ENCODE peak calls at places on chromosome 17, in six cellular contexts. N is A673, I is psoas muscle, B is fibroblast of villous mesenchyme, F is fibroblast of pulmonary artery, M is heart right ventricle. Q is an unnamed sample.

GRCh38 chr17:82231562-82232321 is 2.9 kb downstream of the SLC16A3 start:
- DNase-seq in F (peak), N (no peak), B (peak), I (peak), M (peak), Q (peak)

GRCh38 chr17:7838291-7839075 is 4.5 kb downstream of the KDM6B start:
- DNase-seq in B (peak), N (peak), M (no peak), I (peak), F (peak), Q (peak)

GRCh38 chr17:5555254-5555653 is 29.1 kb downstream of the NLRP1 start:
- DNase-seq in N (no peak), F (peak), B (no peak), M (no peak), I (no peak), Q (no peak)

GRCh38 chr17:74408830-74409229 is 23.1 kb upstream of the GPRC5C start:
- DNase-seq in I (no peak), F (no peak), N (no peak), B (no peak), M (no peak), Q (no peak)

GRCh38 chr17:27430882-27431491 is 25.3 kb upstream of the KSR1 start:
- DNase-seq in N (peak), F (peak), M (peak), I (no peak), B (peak), Q (peak)

GRCh38 chr17:46818319-46818928 is at the start of gene WNT3:
- DNase-seq in M (no peak), F (no peak), I (no peak), B (no peak), N (peak), Q (no peak)

GRCh38 chr17:5539286-5539685 is 45.0 kb downstream of the NLRP1 start:
- DNase-seq in F (no peak), N (no peak), B (no peak), I (no peak), M (no peak), Q (no peak)

GRCh38 chr17:66524848-66525247 is 222.4 kb downstream of the PRKCA start:
- DNase-seq in B (no peak), M (no peak), I (no peak), N (no peak), F (no peak), Q (no peak)

GRCh38 chr17:40615295-40615988 is 32.2 kb downstream of the SMARCE1 start:
- DNase-seq in N (no peak), I (peak), F (peak), B (peak), M (peak), Q (peak)

GRCh38 chr17:40511136-40511535 is 9.7 kb upstream of the TNS4 start:
- DNase-seq in B (peak), N (no peak), M (no peak), I (no peak), F (no peak), Q (peak)

GRCh38 chr17:15263206-15263579 is 1.9 kb downstream of the PMP22 start:
- DNase-seq in I (peak), B (peak), M (peak), F (peak), N (peak), Q (peak)

GRCh38 chr17:4635823-4636375 is 5.6 kb downstream of the ALOX15 start:
- DNase-seq in I (no peak), M (no peak), N (no peak), B (no peak), F (no peak), Q (no peak)

GRCh38 chr17:21463779-21464407 is 87.7 kb downstream of the KCNJ12 start:
- DNase-seq in B (peak), N (no peak), F (no peak), M (peak), I (no peak), Q (peak)

GRCh38 chr17:38663125-38663751 is 11.5 kb downstream of the EPOP start:
- DNase-seq in B (peak), I (no peak), M (peak), N (peak), F (peak), Q (peak)

GRCh38 chr17:44247346-44248219 is 20.4 kb downstream of the SLC4A1 start:
- DNase-seq in I (peak), M (peak), N (no peak), B (peak), F (no peak), Q (no peak)

GRCh38 chr17:81991684-81992513 is 14.5 kb downstream of the ASPSCR1 start:
- DNase-seq in I (peak), M (peak), N (no peak), B (peak), F (peak), Q (peak)

GRCh38 chr17:17387461-17388362 is 84.5 kb downstream of the NT5M start:
- DNase-seq in B (no peak), M (peak), F (no peak), N (no peak), I (peak), Q (no peak)

GRCh38 chr17:1188812-1189211 is 9.0 kb upstream of the ABR start:
- DNase-seq in I (peak), M (peak), N (no peak), B (peak), F (peak), Q (no peak)

GRCh38 chr17:1181769-1182137 is 2.0 kb upstream of the ABR start:
- DNase-seq in F (peak), I (no peak), M (no peak), N (no peak), B (peak), Q (peak)

GRCh38 chr17:1186214-1186820 is 6.5 kb upstream of the ABR start:
- DNase-seq in F (no peak), B (no peak), I (no peak), N (no peak), M (no peak), Q (peak)

GRCh38 chr17:1182831-1183578 is 3.2 kb upstream of the ABR start:
- DNase-seq in M (no peak), F (no peak), N (no peak), I (no peak), B (no peak), Q (peak)

DNA sequence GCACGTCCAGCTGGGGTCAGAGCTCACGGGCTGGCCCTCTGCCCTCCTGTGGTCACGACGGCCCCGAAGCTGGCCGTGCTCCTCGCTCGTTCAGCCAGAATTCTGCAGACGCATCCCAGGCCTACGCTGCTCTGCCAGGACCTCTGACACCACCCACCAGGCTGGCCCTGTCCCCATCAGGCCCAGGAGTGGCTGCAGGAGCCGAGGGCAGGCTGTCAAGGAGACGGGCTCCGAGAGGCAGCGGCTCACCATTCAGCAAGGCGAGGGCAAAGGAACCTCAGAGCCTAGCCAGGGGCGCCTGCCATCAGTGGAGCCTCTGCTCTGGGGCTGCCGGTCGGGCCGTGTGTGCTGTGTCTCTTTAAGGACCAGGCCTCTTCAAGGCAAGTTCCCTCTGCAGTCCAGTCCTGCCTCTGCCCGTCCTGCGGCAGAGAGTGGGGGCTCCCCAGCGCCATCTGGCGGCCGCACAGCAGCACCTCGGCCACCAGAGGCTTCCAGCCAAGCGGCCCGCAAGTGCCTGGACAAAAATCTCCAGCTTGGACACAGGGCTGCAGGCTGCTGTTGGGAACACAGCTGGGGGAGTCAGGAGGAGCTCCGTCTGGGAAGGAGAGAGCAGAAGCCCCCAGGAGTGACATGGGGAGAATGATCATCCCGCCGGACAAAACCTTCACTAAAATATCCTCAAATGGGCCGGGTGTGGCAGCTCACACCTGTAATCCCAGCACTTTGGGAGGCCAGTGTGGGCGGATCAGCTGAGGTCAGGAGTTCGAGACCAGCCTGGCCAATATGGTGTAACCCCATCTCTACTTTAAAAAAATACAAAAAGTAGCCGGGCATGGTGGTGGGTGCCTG is 7.4 kb upstream of the ABR start:
- DNase-seq in I (peak), F (peak), M (peak), B (peak), N (peak), Q (peak)
- TF ChIP-seq CTCF in I (peak), F (peak), M (peak), B (peak), N (peak), Q (peak)

DNA sequence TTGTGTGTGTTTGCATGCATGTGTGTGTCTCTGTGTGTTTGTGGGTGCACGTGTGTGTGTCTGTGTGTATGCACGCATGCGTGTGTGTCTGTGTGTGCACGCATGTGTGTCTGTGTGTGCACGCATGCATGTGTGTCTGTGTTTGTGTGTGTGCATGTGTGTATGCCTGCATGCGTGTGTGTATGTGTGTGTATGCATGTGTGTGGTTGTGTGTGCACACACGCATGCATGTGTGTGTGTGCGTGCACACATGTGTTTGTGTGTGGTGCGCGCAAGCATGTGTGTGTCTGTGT is 239.9 kb upstream of the TNRC6C start:
- DNase-seq in N (no peak), M (no peak), B (no peak), F (no peak), I (no peak), Q (no peak)
- H3K4me3 ChIP-seq in N (no peak), M (no peak), B (no peak), F (no peak), I (no peak), Q (no peak)

GRCh38 chr17:29595107-29595942 is 2.4 kb downstream of the ANKRD13B start:
- DNase-seq in N (no peak), M (no peak), B (no peak), F (peak), I (no peak), Q (peak)

GRCh38 chr17:29592850-29593545 is at the start of gene ANKRD13B:
- DNase-seq in F (no peak), N (peak), B (no peak), M (peak), I (peak), Q (no peak)

GRCh38 chr17:29591737-29592624 is 951 bp upstream of the ANKRD13B start:
- DNase-seq in F (peak), I (peak), B (peak), M (peak), N (peak), Q (peak)

GRCh38 chr17:29594441-29595090 is 1.6 kb downstream of the ANKRD13B start:
- DNase-seq in F (no peak), M (no peak), I (no peak), N (no peak), B (no peak), Q (no peak)

DNA sequence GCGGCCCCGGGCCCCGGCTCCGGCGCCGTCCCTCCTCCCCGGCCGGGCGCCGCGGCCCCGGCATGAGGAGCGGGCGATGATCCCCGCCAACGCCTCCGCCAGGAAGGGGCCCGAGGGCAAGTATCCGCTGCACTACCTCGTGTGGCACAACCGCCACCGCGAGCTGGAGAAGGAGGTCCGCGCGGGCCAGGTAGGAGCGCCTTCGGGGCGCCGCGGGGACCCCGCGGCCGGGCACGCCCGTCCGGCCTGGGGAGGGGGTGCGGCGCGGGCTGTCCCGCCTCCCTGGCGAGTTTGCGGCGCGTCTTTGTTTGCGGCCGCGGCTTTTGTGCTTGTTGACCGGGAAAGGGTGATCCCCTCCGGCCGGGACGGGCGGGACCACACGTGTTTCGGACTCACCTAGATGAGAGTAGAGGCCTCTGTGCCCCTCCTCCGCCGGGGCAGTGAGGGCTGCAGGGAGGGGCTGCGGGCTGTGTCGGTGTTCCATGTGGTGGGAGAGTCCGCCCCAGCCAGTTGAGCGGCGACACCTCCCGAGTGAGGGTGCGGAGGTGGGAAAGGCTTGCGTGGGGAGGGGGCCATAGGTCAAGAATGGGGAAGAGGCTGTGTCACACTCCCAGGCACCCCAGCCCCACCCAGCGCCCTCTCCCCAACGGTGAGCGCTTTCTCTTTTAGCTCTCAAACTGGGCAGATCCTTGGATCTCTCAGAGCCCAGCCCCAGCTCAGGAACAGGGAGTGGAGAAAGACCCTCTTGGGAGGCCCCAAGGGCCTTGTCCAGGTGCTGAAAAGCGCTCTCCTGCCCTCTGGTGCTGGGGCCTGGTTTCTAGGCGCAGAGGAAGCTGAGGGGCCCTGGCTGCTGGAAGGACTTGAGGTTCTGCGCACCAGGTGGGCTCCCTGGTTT is 861 bp downstream of the ANKRD13B start:
- DNase-seq in F (no peak), M (peak), N (peak), I (no peak), B (no peak), Q (peak)
- TF ChIP-seq CTCF in F (peak), M (peak), N (peak), I (peak), B (peak), Q (peak)

GRCh38 chr17:32019228-32019627 is 12.0 kb downstream of the LRRC37B start:
- DNase-seq in N (no peak), B (no peak), F (no peak), I (no peak), M (no peak), Q (no peak)

GRCh38 chr17:32020943-32021617 is 13.9 kb downstream of the LRRC37B start:
- DNase-seq in N (no peak), F (no peak), M (peak), B (no peak), I (no peak), Q (no peak)

GRCh38 chr17:32016231-32016630 is 9.0 kb downstream of the LRRC37B start:
- DNase-seq in F (no peak), N (no peak), B (no peak), M (no peak), I (no peak), Q (no peak)

GRCh38 chr17:32010114-32010513 is 2.9 kb downstream of the LRRC37B start:
- DNase-seq in M (no peak), I (no peak), N (no peak), B (no peak), F (no peak), Q (no peak)

GRCh38 chr17:32015245-32016013 is 8.2 kb downstream of the LRRC37B start:
- DNase-seq in I (peak), B (no peak), F (no peak), M (no peak), N (no peak), Q (peak)
- H3K4me3 ChIP-seq in I (peak), B (no peak), F (no peak), M (no peak), N (no peak), Q (no peak)

GRCh38 chr17:3572231-3572630 is 14.6 kb upstream of the TRPV3 start:
- DNase-seq in I (no peak), F (no peak), B (no peak), M (no peak), N (no peak), Q (no peak)

GRCh38 chr17:3573246-3574100 is 15.9 kb upstream of the TRPV3 start:
- DNase-seq in B (no peak), M (no peak), F (no peak), N (no peak), I (no peak), Q (no peak)

GRCh38 chr17:3574231-3574630 is 16.6 kb upstream of the TRPV3 start:
- DNase-seq in N (no peak), I (no peak), M (no peak), F (no peak), B (no peak), Q (no peak)

GRCh38 chr17:3575506-3575905 is 17.9 kb upstream of the TRPV3 start:
- DNase-seq in I (no peak), M (no peak), N (no peak), B (peak), F (peak), Q (peak)

GRCh38 chr17:3576970-3577369 is 19.4 kb upstream of the TRPV3 start:
- DNase-seq in F (no peak), I (no peak), N (no peak), B (no peak), M (no peak), Q (no peak)
- TF ChIP-seq CTCF in F (no peak), I (no peak), N (no peak), B (no peak), M (no peak), Q (no peak)

GRCh38 chr17:78933025-78933958 is 8.1 kb upstream of the TIMP2 start:
- DNase-seq in B (peak), N (no peak), F (peak), I (peak), M (peak), Q (peak)
- H3K4me3 ChIP-seq in B (peak), N (no peak), F (peak), I (peak), M (peak), Q (no peak)

GRCh38 chr17:61410555-61411089 is 11.0 kb downstream of the TBX2 start:
- DNase-seq in I (peak), N (peak), F (peak), M (peak), B (peak), Q (peak)
- TF ChIP-seq CTCF in I (peak), N (peak), F (peak), M (peak), B (peak), Q (peak)

GRCh38 chr17:58331815-58332719 is 3.5 kb upstream of the TSPOAP1 start:
- DNase-seq in I (peak), N (no peak), F (no peak), B (no peak), M (peak), Q (no peak)
- H3K4me3 ChIP-seq in I (peak), N (no peak), F (no peak), B (no peak), M (peak), Q (no peak)